ENCODE peak calls at places on chromosomes 6 and 20, in four cellular contexts. One of them, this sample, is unnamed.

GRCh38 chr6:72623808-72624207 is 1.9 kb downstream of the KCNQ5 start:
- DNase-seq in upper lobe of right lung: no peak
- DNase-seq in fibroblast of lung: no peak
- DNase-seq in GM23338: no peak
- DNase-seq in this sample: no peak

GRCh38 chr6:128057541-128058335 is 156.9 kb upstream of the THEMIS start:
- DNase-seq in upper lobe of right lung: no peak
- DNase-seq in fibroblast of lung: peak; percentile 47
- DNase-seq in GM23338: no peak
- DNase-seq in this sample: no peak

GRCh38 chr6:151763938-151764680 is 43.4 kb upstream of the ESR1 start:
- DNase-seq in upper lobe of right lung: peak; percentile 97
- DNase-seq in fibroblast of lung: peak; percentile 82
- DNase-seq in GM23338: peak; percentile 94
- DNase-seq in this sample: peak; percentile 97

GRCh38 chr6:75673885-75674284 is 72.2 kb downstream of the SENP6 start:
- DNase-seq in upper lobe of right lung: no peak
- DNase-seq in fibroblast of lung: peak; percentile 46
- DNase-seq in GM23338: no peak
- DNase-seq in this sample: no peak

GRCh38 chr20:50427740-50428462 is 82.3 kb upstream of the PTPN1 start:
- DNase-seq in upper lobe of right lung: no peak
- DNase-seq in fibroblast of lung: peak; percentile 65
- DNase-seq in GM23338: no peak
- DNase-seq in this sample: no peak

GRCh38 chr6:90156861-90157260 is 139.8 kb downstream of the BACH2 start:
- DNase-seq in upper lobe of right lung: no peak
- DNase-seq in fibroblast of lung: no peak
- DNase-seq in GM23338: no peak
- DNase-seq in this sample: no peak

GRCh38 chr20:19291024-19291817 is 78.8 kb downstream of the SLC24A3 start:
- DNase-seq in upper lobe of right lung: no peak
- DNase-seq in fibroblast of lung: no peak
- DNase-seq in GM23338: no peak
- DNase-seq in this sample: peak; percentile 57

GRCh38 chr20:63591786-63592355 is 17.8 kb upstream of the HELZ2 start:
- DNase-seq in upper lobe of right lung: no peak
- DNase-seq in fibroblast of lung: no peak
- DNase-seq in GM23338: no peak
- DNase-seq in this sample: no peak

GRCh38 chr20:32847964-32848363 is 10.8 kb upstream of the EFCAB8 start:
- DNase-seq in upper lobe of right lung: no peak
- DNase-seq in fibroblast of lung: no peak
- DNase-seq in GM23338: no peak
- DNase-seq in this sample: no peak

GRCh38 chr6:165227644-165228329 is 81.6 kb downstream of the C6orf118 start:
- DNase-seq in upper lobe of right lung: no peak
- DNase-seq in fibroblast of lung: peak; percentile 0
- DNase-seq in GM23338: no peak
- DNase-seq in this sample: no peak

GRCh38 chr6:71012871-71013456 is 56.1 kb upstream of the B3GAT2 start:
- DNase-seq in upper lobe of right lung: no peak
- DNase-seq in fibroblast of lung: peak; percentile 65
- DNase-seq in GM23338: peak; percentile 82
- DNase-seq in this sample: no peak

GRCh38 chr20:31449511-31450128 is 9.2 kb downstream of the DEFB123 start:
- DNase-seq in upper lobe of right lung: no peak
- DNase-seq in fibroblast of lung: no peak
- DNase-seq in GM23338: no peak
- DNase-seq in this sample: no peak

GRCh38 chr20:730005-730404 is 38.3 kb downstream of the SLC52A3 start:
- DNase-seq in upper lobe of right lung: no peak
- DNase-seq in fibroblast of lung: no peak
- DNase-seq in GM23338: no peak
- DNase-seq in this sample: no peak

GRCh38 chr20:59151391-59151790 is 12.2 kb upstream of the ZNF831 start:
- DNase-seq in upper lobe of right lung: no peak
- DNase-seq in fibroblast of lung: no peak
- DNase-seq in GM23338: no peak
- DNase-seq in this sample: no peak

GRCh38 chr6:41654433-41655020 is 16.3 kb downstream of the MDFI start:
- DNase-seq in upper lobe of right lung: no peak
- DNase-seq in fibroblast of lung: no peak
- DNase-seq in GM23338: no peak
- DNase-seq in this sample: peak; percentile 51

GRCh38 chr6:7262746-7263335 is 50.2 kb downstream of the SSR1 start:
- DNase-seq in upper lobe of right lung: no peak
- DNase-seq in fibroblast of lung: no peak
- DNase-seq in GM23338: no peak
- DNase-seq in this sample: peak; percentile 69

GRCh38 chr6:69827491-69827890 is 30.7 kb upstream of the LMBRD1 start:
- DNase-seq in upper lobe of right lung: no peak
- DNase-seq in fibroblast of lung: peak; percentile 76
- DNase-seq in GM23338: peak; percentile 27
- DNase-seq in this sample: no peak

GRCh38 chr6:135331002-135331401 is 149.9 kb downstream of the MYB start:
- DNase-seq in upper lobe of right lung: no peak
- DNase-seq in fibroblast of lung: no peak
- DNase-seq in GM23338: no peak
- DNase-seq in this sample: no peak

GRCh38 chr20:40197744-40198143 is 491.3 kb downstream of the MAFB start:
- DNase-seq in upper lobe of right lung: no peak
- DNase-seq in fibroblast of lung: peak; percentile 1
- DNase-seq in GM23338: no peak
- DNase-seq in this sample: no peak

GRCh38 chr6:83199865-83200230 is 6.7 kb downstream of the RWDD2A start:
- DNase-seq in upper lobe of right lung: no peak
- DNase-seq in fibroblast of lung: no peak
- DNase-seq in GM23338: no peak
- DNase-seq in this sample: no peak

GRCh38 chr6:72042088-72042487 is 155.7 kb downstream of the RIMS1 start:
- DNase-seq in upper lobe of right lung: no peak
- DNase-seq in fibroblast of lung: no peak
- DNase-seq in GM23338: no peak
- DNase-seq in this sample: no peak

GRCh38 chr6:111024661-111025060 is 42.8 kb downstream of the RPF2 start:
- DNase-seq in upper lobe of right lung: no peak
- DNase-seq in fibroblast of lung: peak; percentile 12
- DNase-seq in GM23338: no peak
- DNase-seq in this sample: no peak

GRCh38 chr6:42970859-42971612 is 7.9 kb downstream of the PEX6 start:
- DNase-seq in upper lobe of right lung: no peak
- DNase-seq in fibroblast of lung: no peak
- DNase-seq in GM23338: no peak
- DNase-seq in this sample: no peak

GRCh38 chr20:45359406-45360148 is 3.4 kb upstream of the SYS1 start:
- DNase-seq in upper lobe of right lung: no peak
- DNase-seq in fibroblast of lung: peak; percentile 67
- DNase-seq in GM23338: no peak
- DNase-seq in this sample: no peak

GRCh38 chr20:53037621-53038020 is 65.5 kb downstream of the TSHZ2 start:
- DNase-seq in upper lobe of right lung: no peak
- DNase-seq in fibroblast of lung: no peak
- DNase-seq in GM23338: no peak
- DNase-seq in this sample: no peak

GRCh38 chr6:109515781-109516409 is 32.9 kb upstream of the ZBTB24 start:
- DNase-seq in upper lobe of right lung: no peak
- DNase-seq in fibroblast of lung: peak; percentile 6
- DNase-seq in GM23338: no peak
- DNase-seq in this sample: no peak

DNA sequence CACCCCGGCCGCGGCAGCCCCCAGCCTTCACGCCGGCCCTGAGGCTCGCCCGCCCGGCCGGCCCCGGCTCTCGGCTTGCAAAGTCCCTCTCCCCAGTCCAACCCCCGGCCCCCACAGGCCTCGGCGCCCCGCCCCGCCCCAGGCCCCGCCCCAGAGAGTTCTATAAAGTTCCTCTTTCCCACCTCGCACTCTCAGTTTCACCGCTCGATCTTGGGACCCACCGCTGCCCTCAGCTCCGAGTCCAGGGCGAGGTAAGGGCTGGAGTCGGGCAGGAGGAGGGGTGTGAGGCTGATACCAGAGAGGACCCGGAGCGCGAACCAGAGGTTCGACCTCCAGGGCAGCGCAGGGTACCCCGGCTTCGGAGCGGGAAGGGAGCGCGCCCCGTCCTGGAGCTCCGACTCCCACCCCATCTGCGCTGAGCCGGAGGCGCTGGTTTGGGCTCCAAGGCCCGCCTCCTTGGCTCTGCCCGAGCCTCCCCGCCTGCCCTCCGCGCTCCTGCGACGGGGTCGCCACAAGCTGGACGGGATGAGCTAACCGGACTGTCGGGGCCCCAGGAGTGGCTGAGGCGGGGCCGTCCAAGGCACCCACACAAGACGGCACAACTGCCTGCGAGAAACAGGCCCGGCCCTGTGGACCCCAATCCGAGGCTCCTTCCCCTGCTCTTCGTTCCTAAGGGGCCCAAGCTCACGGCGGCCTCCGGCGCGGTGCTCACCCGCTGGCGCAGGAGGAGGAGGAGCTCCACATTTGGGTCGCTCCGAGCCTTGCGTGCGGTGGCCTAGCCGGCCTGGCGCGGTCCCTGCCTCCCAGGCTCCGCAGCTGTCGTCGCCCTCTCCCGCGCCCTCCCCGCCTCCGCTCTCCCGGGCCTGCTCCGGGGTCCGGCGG is at the start of gene IRF4:
- DNase-seq in upper lobe of right lung: no peak
- DNase-seq in fibroblast of lung: no peak
- DNase-seq in GM23338: peak; percentile 72
- DNase-seq in this sample: no peak
- H3K4me1 ChIP-seq in upper lobe of right lung: peaks cover 31% of the 10 kb centered on the region
- H3K4me1 ChIP-seq in fibroblast of lung: no peaks in the 10 kb centered on the region
- H3K4me1 ChIP-seq in GM23338: peaks cover 10% of the 10 kb centered on the region
- H3K4me1 ChIP-seq in this sample: no peaks in the 10 kb centered on the region

GRCh38 chr6:34597605-34598353 is 41.6 kb upstream of the SPDEF start:
- DNase-seq in upper lobe of right lung: no peak
- DNase-seq in fibroblast of lung: no peak
- DNase-seq in GM23338: no peak
- DNase-seq in this sample: no peak

GRCh38 chr6:34596798-34597197 is 40.7 kb upstream of the SPDEF start:
- DNase-seq in upper lobe of right lung: no peak
- DNase-seq in fibroblast of lung: no peak
- DNase-seq in GM23338: no peak
- DNase-seq in this sample: no peak

GRCh38 chr6:34595332-34596090 is 39.4 kb upstream of the SPDEF start:
- DNase-seq in upper lobe of right lung: no peak
- DNase-seq in fibroblast of lung: no peak
- DNase-seq in GM23338: no peak
- DNase-seq in this sample: no peak

GRCh38 chr6:34592208-34592952 is 36.3 kb upstream of the SPDEF start:
- DNase-seq in upper lobe of right lung: no peak
- DNase-seq in fibroblast of lung: no peak
- DNase-seq in GM23338: no peak
- DNase-seq in this sample: no peak

GRCh38 chr6:34593741-34594140 is 37.6 kb upstream of the SPDEF start:
- DNase-seq in upper lobe of right lung: no peak
- DNase-seq in fibroblast of lung: no peak
- DNase-seq in GM23338: no peak
- DNase-seq in this sample: no peak
- H3K4me1 ChIP-seq in upper lobe of right lung: peaks cover 13% of the 10 kb centered on the region
- H3K4me1 ChIP-seq in fibroblast of lung: peaks cover 4% of the 10 kb centered on the region
- H3K4me1 ChIP-seq in GM23338: peaks cover 14% of the 10 kb centered on the region
- H3K4me1 ChIP-seq in this sample: peaks cover under 1% of the 10 kb centered on the region

GRCh38 chr6:10314163-10314955 is 100.5 kb downstream of the TFAP2A start:
- DNase-seq in upper lobe of right lung: no peak
- DNase-seq in fibroblast of lung: no peak
- DNase-seq in GM23338: no peak
- DNase-seq in this sample: no peak

GRCh38 chr6:10313799-10314162 is 101.1 kb downstream of the TFAP2A start:
- DNase-seq in upper lobe of right lung: no peak
- DNase-seq in fibroblast of lung: no peak
- DNase-seq in GM23338: no peak
- DNase-seq in this sample: no peak

GRCh38 chr6:10316327-10316726 is 98.5 kb downstream of the TFAP2A start:
- DNase-seq in upper lobe of right lung: no peak
- DNase-seq in fibroblast of lung: peak; percentile 22
- DNase-seq in GM23338: no peak
- DNase-seq in this sample: no peak

GRCh38 chr6:10315631-10316145 is 99.2 kb downstream of the TFAP2A start:
- DNase-seq in upper lobe of right lung: no peak
- DNase-seq in fibroblast of lung: no peak
- DNase-seq in GM23338: no peak
- DNase-seq in this sample: no peak

DNA sequence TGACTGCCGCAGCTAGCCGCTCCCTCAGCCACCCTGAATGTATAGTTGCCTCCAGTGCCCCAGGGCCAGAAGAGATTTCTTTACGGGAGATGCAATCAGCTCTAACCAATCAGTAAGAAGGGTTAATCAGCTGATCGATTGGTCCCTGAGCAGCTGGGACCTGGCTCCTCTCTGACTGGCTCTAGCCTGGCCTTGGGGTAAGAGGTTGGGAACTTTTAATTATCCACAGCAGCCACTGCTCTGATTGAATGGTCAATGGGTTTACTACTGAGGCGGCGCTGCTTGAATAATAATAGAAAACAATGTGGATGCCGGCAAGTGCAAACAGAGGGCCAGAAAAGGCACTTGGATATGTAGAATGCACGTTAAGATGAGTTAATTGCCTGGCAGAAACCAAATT is 99.8 kb downstream of the TFAP2A start:
- DNase-seq in upper lobe of right lung: no peak
- DNase-seq in fibroblast of lung: no peak
- DNase-seq in GM23338: peak; percentile 84
- DNase-seq in this sample: no peak
- H3K4me1 ChIP-seq in upper lobe of right lung: no peaks in the 10 kb centered on the region
- H3K4me1 ChIP-seq in fibroblast of lung: no peaks in the 10 kb centered on the region
- H3K4me1 ChIP-seq in GM23338: peaks cover 67% of the 10 kb centered on the region
- H3K4me1 ChIP-seq in this sample: no peaks in the 10 kb centered on the region

GRCh38 chr6:84416043-84416657 is 188.7 kb upstream of the CEP162 start:
- DNase-seq in upper lobe of right lung: no peak
- DNase-seq in fibroblast of lung: peak; percentile 35
- DNase-seq in GM23338: no peak
- DNase-seq in this sample: no peak

GRCh38 chr6:84417261-84417660 is 189.8 kb upstream of the CEP162 start:
- DNase-seq in upper lobe of right lung: no peak
- DNase-seq in fibroblast of lung: peak; percentile 93
- DNase-seq in GM23338: no peak
- DNase-seq in this sample: no peak

GRCh38 chr6:84424956-84425355 is 197.5 kb upstream of the CEP162 start:
- DNase-seq in upper lobe of right lung: no peak
- DNase-seq in fibroblast of lung: no peak
- DNase-seq in GM23338: no peak
- DNase-seq in this sample: no peak

GRCh38 chr6:84422380-84422968 is 195.0 kb upstream of the CEP162 start:
- DNase-seq in upper lobe of right lung: peak; percentile 65
- DNase-seq in fibroblast of lung: peak; percentile 79
- DNase-seq in GM23338: peak; percentile 83
- DNase-seq in this sample: peak; percentile 68

DNA sequence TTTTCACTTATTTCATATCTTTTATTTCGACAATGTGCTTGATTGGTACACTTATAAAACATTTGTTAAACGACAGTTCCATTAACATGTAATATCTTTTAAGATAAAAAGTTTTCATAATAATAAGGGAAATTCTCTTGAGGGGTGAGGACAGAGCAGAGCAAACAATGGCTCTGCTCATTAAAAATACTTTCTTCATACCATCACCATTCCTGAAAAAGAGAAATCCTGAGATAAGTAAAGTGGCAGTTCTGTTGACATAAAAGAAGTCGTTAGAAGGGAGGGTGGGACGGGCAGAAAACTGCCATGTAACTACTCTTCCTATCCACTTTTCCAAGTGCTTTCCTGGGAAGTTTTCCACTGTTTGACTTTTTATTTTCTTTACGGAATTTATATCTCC is 193.6 kb upstream of the CEP162 start:
- DNase-seq in upper lobe of right lung: no peak
- DNase-seq in fibroblast of lung: no peak
- DNase-seq in GM23338: no peak
- DNase-seq in this sample: no peak
- H3K4me1 ChIP-seq in upper lobe of right lung: no peaks in the 10 kb centered on the region
- H3K4me1 ChIP-seq in fibroblast of lung: no peaks in the 10 kb centered on the region
- H3K4me1 ChIP-seq in GM23338: peaks cover 29% of the 10 kb centered on the region
- H3K4me1 ChIP-seq in this sample: peaks cover 4% of the 10 kb centered on the region

This sample was measured in aorta.